ENCODE peak calls at places on chromosomes 4 and X, in ten cellular contexts. V, J, W, H, B, X, O, K, R and U are unnamed samples. For H3K4me1, the result is how much of the 10 kb centered on the place peaks cover.

GRCh38 chr4:101669138-101669831 is 121.2 kb upstream of the BANK1 start:
- DNase-seq in V (no peak), J (no peak), W (no peak), H (no peak), B (no peak), X (no peak), O (no peak), K (no peak), R (no peak), U (no peak)

GRCh38 chr4:176927664-176928063 is 134.9 kb upstream of the VEGFC start:
- DNase-seq in V (peak), J (no peak), W (no peak), H (peak), B (no peak), X (no peak), O (no peak), K (no peak), R (no peak), U (no peak)

GRCh38 chr4:2822461-2823300 is 21.0 kb upstream of the ADD1 start:
- DNase-seq in V (no peak), J (no peak), W (no peak), H (no peak), B (no peak), X (peak), O (no peak), K (peak), R (peak), U (peak)

GRCh38 chr4:155085843-155086530 is 122.4 kb upstream of the NPY2R start:
- DNase-seq in V (peak), J (no peak), W (no peak), H (peak), B (no peak), X (no peak), O (no peak), K (no peak), R (no peak), U (no peak)

GRCh38 chr4:160026720-160027119 is 923.8 kb downstream of the RAPGEF2 start:
- DNase-seq in V (peak), J (peak), W (no peak), H (no peak), B (no peak), X (no peak), O (no peak), K (no peak), R (no peak), U (no peak)

GRCh38 chr4:478373-478772 is 20.6 kb downstream of the ZNF721 start:
- DNase-seq in V (peak), J (no peak), W (no peak), H (peak), B (no peak), X (no peak), O (no peak), K (no peak), R (no peak), U (no peak)

GRCh38 chr4:181905708-181906107 is 337.5 kb upstream of the TENM3 start:
- DNase-seq in V (no peak), J (no peak), W (no peak), H (no peak), B (no peak), X (no peak), O (no peak), K (no peak), R (no peak), U (no peak)

GRCh38 chr4:44988011-44988410 is 261.7 kb upstream of the GNPDA2 start:
- DNase-seq in V (no peak), J (no peak), W (no peak), H (no peak), B (no peak), X (no peak), O (no peak), K (no peak), R (peak), U (no peak)

GRCh38 chrX:20139966-20140365 is 1.7 kb downstream of the EIF1AX start:
- DNase-seq in V (peak), J (no peak), W (no peak), H (peak), B (no peak), X (no peak), O (no peak), K (no peak), R (no peak), U (no peak)

GRCh38 chrX:133414399-133415275 is 652 bp downstream of the GPC4 start:
- DNase-seq in V (peak), J (peak), W (no peak), H (no peak), B (peak), X (peak), O (peak), K (peak), R (no peak), U (peak)

GRCh38 chr4:54541426-54542118 is 116.2 kb upstream of the KIT start:
- DNase-seq in V (peak), J (no peak), W (no peak), H (peak), B (no peak), X (no peak), O (no peak), K (no peak), R (no peak), U (no peak)

GRCh38 chr4:53489279-53489889 is 101.9 kb downstream of the LNX1 start:
- DNase-seq in V (no peak), J (no peak), W (no peak), H (peak), B (no peak), X (no peak), O (no peak), K (no peak), R (no peak), U (no peak)

GRCh38 chr4:169847171-169847570 is 89.4 kb upstream of the HPF1 start:
- DNase-seq in V (no peak), J (no peak), W (no peak), H (no peak), B (no peak), X (no peak), O (no peak), K (no peak), R (no peak), U (no peak)

GRCh38 chrX:97057349-97057909 is 173.7 kb downstream of the RPA4 start:
- DNase-seq in V (no peak), J (no peak), W (no peak), H (no peak), B (no peak), X (no peak), O (no peak), K (no peak), R (no peak), U (no peak)

GRCh38 chrX:131548994-131549393 is 5.1 kb downstream of the OR13H1 start:
- DNase-seq in V (no peak), J (no peak), W (no peak), H (no peak), B (no peak), X (no peak), O (no peak), K (no peak), R (no peak), U (no peak)

GRCh38 chr4:77418333-77418732 is 187.3 kb upstream of the CXCL13 start:
- DNase-seq in V (no peak), J (peak), W (no peak), H (no peak), B (no peak), X (no peak), O (no peak), K (no peak), R (no peak), U (no peak)

GRCh38 chr4:153318696-153319320 is 25.7 kb upstream of the MND1 start:
- DNase-seq in V (peak), J (peak), W (no peak), H (peak), B (no peak), X (no peak), O (no peak), K (no peak), R (peak), U (no peak)

GRCh38 chrX:154458954-154459829 is 1.1 kb downstream of the PLXNA3 start:
- DNase-seq in V (no peak), J (no peak), W (no peak), H (no peak), B (no peak), X (no peak), O (no peak), K (no peak), R (peak), U (no peak)

GRCh38 chr4:146437778-146438177 is 84.0 kb downstream of the SLC10A7 start:
- DNase-seq in V (no peak), J (no peak), W (no peak), H (no peak), B (no peak), X (no peak), O (no peak), K (no peak), R (no peak), U (no peak)

GRCh38 chrX:40539214-40540142 is 41.3 kb upstream of the ATP6AP2 start:
- DNase-seq in V (peak), J (peak), W (no peak), H (peak), B (no peak), X (peak), O (no peak), K (peak), R (peak), U (peak)
- TF ChIP-seq CTCF in V (no peak), J (peak), W (peak), H (no peak), B (no peak), X (no peak), O (no peak), K (no peak), R (peak), U (no peak)

GRCh38 chr4:65865489-65865888 is 195.2 kb upstream of the EPHA5 start:
- DNase-seq in V (no peak), J (peak), W (no peak), H (no peak), B (no peak), X (no peak), O (no peak), K (no peak), R (peak), U (no peak)
- H3K4me1 ChIP-seq in V (under half), J (under half), W (under half), H (under half), B (under half), X (under half), O (under half), K (under half), R (under half), U (under half)

GRCh38 chr4:186067757-186068385 is 1.1 kb upstream of the TLR3 start:
- DNase-seq in V (peak), J (peak), W (peak), H (peak), B (peak), X (no peak), O (peak), K (peak), R (peak), U (peak)
- H3K4me3 ChIP-seq in V (peak), J (no peak), W (no peak), H (no peak), B (peak), X (peak), O (no peak), K (peak), R (peak), U (no peak)

DNA sequence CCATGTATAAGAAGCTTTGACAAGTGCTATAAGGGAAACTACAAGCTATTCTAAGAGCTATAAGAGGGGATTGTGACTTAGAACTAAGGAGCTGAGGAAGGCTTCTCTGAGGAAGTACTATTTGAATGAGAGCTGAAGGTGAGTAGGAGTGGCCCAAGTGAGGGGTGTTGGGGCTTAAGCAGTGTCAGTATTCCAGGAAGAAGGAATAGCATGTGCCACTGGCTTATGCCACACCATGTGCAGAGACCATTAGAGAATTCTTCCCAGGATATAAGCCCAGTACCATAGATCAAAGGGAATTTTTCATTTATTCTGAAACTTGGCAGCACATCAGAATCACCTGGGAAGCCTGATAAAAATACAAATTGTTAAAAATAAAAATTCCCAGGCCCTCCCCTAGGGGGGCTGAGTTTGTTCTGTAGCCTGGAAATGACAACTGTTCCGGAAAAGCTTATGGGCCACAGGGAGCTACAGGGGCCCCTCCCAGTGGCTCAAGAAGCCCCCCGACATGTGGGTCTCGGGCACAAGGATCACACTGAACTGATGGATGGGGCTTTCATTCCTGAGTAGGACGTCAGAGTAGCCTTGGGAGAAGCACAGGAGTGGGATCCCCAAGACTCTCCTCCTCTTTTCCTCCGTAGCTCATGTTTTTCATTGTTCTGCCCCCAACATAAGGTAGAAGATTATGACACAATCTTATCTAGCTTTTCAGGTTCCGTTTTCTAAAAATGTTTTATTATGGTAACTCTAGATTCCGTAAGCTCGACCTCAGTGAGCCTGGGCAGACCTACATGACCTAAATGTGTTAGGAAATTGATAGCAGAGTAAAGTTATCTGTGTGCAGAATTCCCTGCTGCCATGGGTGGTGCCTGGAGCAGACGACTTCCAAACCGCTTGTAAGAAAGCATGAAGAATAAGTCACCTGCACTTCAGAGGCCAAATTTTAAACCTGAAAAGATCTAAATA is 119.3 kb downstream of the AFF1 start:
- DNase-seq in V (no peak), J (no peak), W (no peak), H (no peak), B (no peak), X (no peak), O (no peak), K (no peak), R (no peak), U (no peak)
- TF ChIP-seq CTCF in V (no peak), J (no peak), W (no peak), H (no peak), B (no peak), X (no peak), O (no peak), K (no peak), R (peak), U (no peak)

GRCh38 chr4:6965329-6965728 is 55.7 kb downstream of the TBC1D14 start:
- DNase-seq in V (no peak), J (no peak), W (no peak), H (no peak), B (no peak), X (no peak), O (no peak), K (no peak), R (no peak), U (no peak)

GRCh38 chr4:6971536-6972374 is 62.1 kb downstream of the TBC1D14 start:
- DNase-seq in V (no peak), J (no peak), W (no peak), H (no peak), B (no peak), X (no peak), O (no peak), K (no peak), R (no peak), U (no peak)

GRCh38 chr4:6968496-6968895 is 58.9 kb downstream of the TBC1D14 start:
- DNase-seq in V (no peak), J (no peak), W (no peak), H (no peak), B (no peak), X (no peak), O (no peak), K (no peak), R (no peak), U (no peak)

GRCh38 chr4:6969826-6970800 is 60.5 kb downstream of the TBC1D14 start:
- DNase-seq in V (no peak), J (no peak), W (no peak), H (no peak), B (no peak), X (no peak), O (no peak), K (no peak), R (no peak), U (no peak)

DNA sequence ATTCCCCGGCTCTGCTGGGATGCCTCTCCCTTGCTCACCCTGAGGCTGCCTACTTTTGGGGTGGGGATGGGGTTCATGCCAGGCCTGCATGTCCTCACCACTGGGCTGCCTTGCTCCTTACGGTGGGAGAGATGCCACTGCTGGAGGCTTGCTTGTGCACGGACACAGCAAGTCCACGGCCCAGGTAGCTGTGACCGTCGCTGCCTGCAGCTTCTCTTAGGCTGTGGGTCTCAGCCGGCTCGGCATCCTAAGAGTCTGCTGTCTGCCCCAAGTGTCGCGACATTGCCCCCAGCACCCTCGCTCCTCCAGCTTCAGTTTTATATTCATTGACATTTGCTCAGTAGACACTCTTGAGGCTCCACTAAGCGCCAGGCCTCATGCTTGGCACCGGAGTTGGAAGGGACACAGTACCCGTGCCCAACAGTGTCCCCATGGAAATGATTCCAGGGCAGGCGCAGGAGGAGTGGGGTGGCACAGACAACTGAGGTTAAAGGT is 58.3 kb downstream of the TBC1D14 start:
- DNase-seq in V (no peak), J (no peak), W (no peak), H (no peak), B (no peak), X (no peak), O (no peak), K (no peak), R (no peak), U (no peak)
- H3K4me1 ChIP-seq in V (under half), J (under half), W (under half), H (under half), B (under half), X (under half), O (under half), K (under half), R (under half), U (under half)